ENCODE peak calls at places on chromosomes 16 and 17, in six cellular contexts. U is GM12891, H is H4, X is HS-5, L is choroid plexus epithelial cell, V is sigmoid colon. G is an unnamed sample.

GRCh38 chr17:77127735-77128361 is 12.9 kb upstream of the SEC14L1 start:
- DNase-seq in U (no peak), H (peak), X (no peak), L (peak), V (peak), G (no peak)

GRCh38 chr17:75065562-75066151 is 18.6 kb downstream of the KCTD2 start:
- DNase-seq in U (no peak), H (no peak), X (no peak), L (peak), V (no peak), G (no peak)

GRCh38 chr17:75629157-75629556 is 4.1 kb upstream of the SMIM5 start:
- DNase-seq in U (no peak), H (no peak), X (no peak), L (no peak), V (no peak), G (no peak)

GRCh38 chr16:79673635-79674034 is 73.1 kb upstream of the MAF start:
- DNase-seq in U (no peak), H (no peak), X (no peak), L (no peak), V (no peak), G (no peak)

GRCh38 chr16:27174007-27174406 is 29.3 kb upstream of the KDM8 start:
- DNase-seq in U (no peak), H (no peak), X (no peak), L (no peak), V (no peak), G (no peak)

GRCh38 chr16:69561901-69562300 is 3.9 kb upstream of the NFAT5 start:
- DNase-seq in U (no peak), H (no peak), X (no peak), L (peak), V (no peak), G (no peak)

GRCh38 chr17:64154321-64155089 is 24.6 kb upstream of the ERN1 start:
- DNase-seq in U (no peak), H (no peak), X (no peak), L (peak), V (no peak), G (no peak)

GRCh38 chr17:21279198-21279535 is 5.3 kb upstream of the MAP2K3 start:
- DNase-seq in U (no peak), H (no peak), X (no peak), L (no peak), V (no peak), G (no peak)

GRCh38 chr16:80175011-80175410 is 365.8 kb upstream of the DYNLRB2 start:
- DNase-seq in U (no peak), H (no peak), X (no peak), L (no peak), V (no peak), G (no peak)

GRCh38 chr16:66662445-66663194 is 33.9 kb downstream of the CMTM4 start:
- DNase-seq in U (no peak), H (peak), X (no peak), L (peak), V (no peak), G (no peak)

GRCh38 chr16:58026705-58027340 is 1.3 kb downstream of the MMP15 start:
- DNase-seq in U (no peak), H (no peak), X (no peak), L (no peak), V (no peak), G (no peak)

GRCh38 chr17:21194688-21195087 is 19.3 kb downstream of the TMEM11 start:
- DNase-seq in U (no peak), H (no peak), X (no peak), L (peak), V (peak), G (no peak)